ENCODE peak calls at places on chromosomes 2 and 18, in six cellular contexts. W is NCI-H774; H is WTC11; Z is EL; E is activated effector memory CD4-positive, alpha-beta T cell treated with Interleukin-2 at 50 U/mL for 16 hours; N is PC-9. U is an unnamed sample.
A peak's percentile ranks its signal among the peaks of the same experiment; 100 is the strongest.

GRCh38 chr18:62341423-62341920 is 16.4 kb downstream of the TNFRSF11A start:
- DNase-seq in W (peak; percentile 27), H (no peak), Z (no peak), E (no peak), N (no peak), U (no peak)

GRCh38 chr2:72330673-72331072 is 183.0 kb upstream of the CYP26B1 start:
- DNase-seq in W (no peak), H (no peak), Z (no peak), E (no peak), N (no peak), U (no peak)

GRCh38 chr2:151777911-151778310 is 43.6 kb upstream of the NEB start:
- DNase-seq in W (no peak), H (no peak), Z (no peak), E (no peak), N (no peak), U (no peak)

GRCh38 chr2:201108341-201108740 is 7.6 kb upstream of the CFLAR start:
- DNase-seq in W (no peak), H (no peak), Z (no peak), E (no peak), N (no peak), U (no peak)

GRCh38 chr18:9437049-9437448 is 38.3 kb upstream of the RALBP1 start:
- DNase-seq in W (no peak), H (no peak), Z (peak; percentile 61), E (no peak), N (no peak), U (no peak)

GRCh38 chr2:232896111-232896510 is 26.0 kb downstream of the SNORC start:
- DNase-seq in W (no peak), H (no peak), Z (no peak), E (no peak), N (no peak), U (no peak)

GRCh38 chr2:6967301-6967700 is 50.1 kb downstream of the RNF144A start:
- DNase-seq in W (no peak), H (no peak), Z (no peak), E (no peak), N (no peak), U (no peak)

GRCh38 chr18:8820701-8821465 is 115.5 kb downstream of the MTCL1 start:
- DNase-seq in W (no peak), H (no peak), Z (no peak), E (no peak), N (no peak), U (no peak)

GRCh38 chr2:200219400-200220113 is 86.9 kb upstream of the SPATS2L start:
- DNase-seq in W (peak; percentile 12), H (no peak), Z (no peak), E (no peak), N (no peak), U (peak; percentile 15)

GRCh38 chr2:60483400-60483799 is 70.1 kb downstream of the BCL11A start:
- DNase-seq in W (no peak), H (no peak), Z (peak; percentile 78), E (no peak), N (no peak), U (no peak)

U was measured in GM23338.